ENCODE peak calls at places on chromosome 3, in ten cellular contexts. One of them, this sample, is unnamed.

GRCh38 chr3:32045091-32045964 is 61.1 kb upstream of the GPD1L start:
- DNase-seq in MCF 10A: peak
- DNase-seq in spleen: no peak
- DNase-seq in CD4-positive, alpha-beta memory T cell: no peak
- DNase-seq in epithelial cell of prostate: peak
- DNase-seq in ovary: peak
- DNase-seq in HEK293T: peak
- DNase-seq in skeletal muscle cell: peak
- DNase-seq in stimulated activated CD8-positive, alpha-beta memory T cell treated with anti-CD3 and anti-CD28 coated beads, Interleukin-7, amount 100 ng/mL, for 1 hour: no peak
- DNase-seq in C1 segment of cervical spinal cord: no peak
- DNase-seq in this sample: no peak

GRCh38 chr3:12884790-12885584 is 43.6 kb upstream of the RPL32 start:
- DNase-seq in spleen: peak
- DNase-seq in C1 segment of cervical spinal cord: no peak
- DNase-seq in skeletal muscle cell: no peak
- DNase-seq in CD4-positive, alpha-beta memory T cell: no peak
- DNase-seq in stimulated activated CD8-positive, alpha-beta memory T cell treated with anti-CD3 and anti-CD28 coated beads, Interleukin-7, amount 100 ng/mL, for 1 hour: no peak
- DNase-seq in ovary: no peak
- DNase-seq in epithelial cell of prostate: no peak
- DNase-seq in MCF 10A: no peak
- DNase-seq in HEK293T: no peak
- DNase-seq in this sample: peak

GRCh38 chr3:10454907-10455306 is 50.5 kb downstream of the ATP2B2 start:
- DNase-seq in spleen: no peak
- DNase-seq in epithelial cell of prostate: no peak
- DNase-seq in MCF 10A: no peak
- DNase-seq in C1 segment of cervical spinal cord: no peak
- DNase-seq in HEK293T: no peak
- DNase-seq in skeletal muscle cell: no peak
- DNase-seq in CD4-positive, alpha-beta memory T cell: no peak
- DNase-seq in ovary: no peak
- DNase-seq in stimulated activated CD8-positive, alpha-beta memory T cell treated with anti-CD3 and anti-CD28 coated beads, Interleukin-7, amount 100 ng/mL, for 1 hour: no peak
- DNase-seq in this sample: no peak

GRCh38 chr3:36060950-36061349 is 319.4 kb upstream of the STAC start:
- DNase-seq in spleen: no peak
- DNase-seq in skeletal muscle cell: no peak
- DNase-seq in epithelial cell of prostate: peak
- DNase-seq in CD4-positive, alpha-beta memory T cell: no peak
- DNase-seq in C1 segment of cervical spinal cord: no peak
- DNase-seq in HEK293T: no peak
- DNase-seq in ovary: no peak
- DNase-seq in MCF 10A: no peak
- DNase-seq in stimulated activated CD8-positive, alpha-beta memory T cell treated with anti-CD3 and anti-CD28 coated beads, Interleukin-7, amount 100 ng/mL, for 1 hour: no peak
- DNase-seq in this sample: no peak

GRCh38 chr3:148698190-148698806 is 595 bp downstream of the AGTR1 start:
- DNase-seq in CD4-positive, alpha-beta memory T cell: no peak
- DNase-seq in stimulated activated CD8-positive, alpha-beta memory T cell treated with anti-CD3 and anti-CD28 coated beads, Interleukin-7, amount 100 ng/mL, for 1 hour: no peak
- DNase-seq in epithelial cell of prostate: no peak
- DNase-seq in skeletal muscle cell: no peak
- DNase-seq in MCF 10A: no peak
- DNase-seq in HEK293T: no peak
- DNase-seq in ovary: no peak
- DNase-seq in C1 segment of cervical spinal cord: no peak
- DNase-seq in spleen: no peak
- DNase-seq in this sample: no peak

GRCh38 chr3:15330031-15330596 is 2.3 kb downstream of the SH3BP5 start:
- DNase-seq in epithelial cell of prostate: no peak
- DNase-seq in ovary: peak
- DNase-seq in CD4-positive, alpha-beta memory T cell: no peak
- DNase-seq in skeletal muscle cell: peak
- DNase-seq in C1 segment of cervical spinal cord: no peak
- DNase-seq in stimulated activated CD8-positive, alpha-beta memory T cell treated with anti-CD3 and anti-CD28 coated beads, Interleukin-7, amount 100 ng/mL, for 1 hour: no peak
- DNase-seq in MCF 10A: peak
- DNase-seq in HEK293T: peak
- DNase-seq in spleen: no peak
- DNase-seq in this sample: peak

GRCh38 chr3:13234155-13234505 is 160.9 kb upstream of the IQSEC1 start:
- DNase-seq in MCF 10A: no peak
- DNase-seq in ovary: no peak
- DNase-seq in HEK293T: no peak
- DNase-seq in C1 segment of cervical spinal cord: no peak
- DNase-seq in epithelial cell of prostate: no peak
- DNase-seq in spleen: no peak
- DNase-seq in stimulated activated CD8-positive, alpha-beta memory T cell treated with anti-CD3 and anti-CD28 coated beads, Interleukin-7, amount 100 ng/mL, for 1 hour: no peak
- DNase-seq in CD4-positive, alpha-beta memory T cell: no peak
- DNase-seq in skeletal muscle cell: no peak
- DNase-seq in this sample: no peak

GRCh38 chr3:13301295-13301987 is 118.7 kb downstream of the NUP210 start:
- DNase-seq in skeletal muscle cell: peak
- DNase-seq in CD4-positive, alpha-beta memory T cell: no peak
- DNase-seq in MCF 10A: peak
- DNase-seq in ovary: no peak
- DNase-seq in spleen: peak
- DNase-seq in HEK293T: no peak
- DNase-seq in stimulated activated CD8-positive, alpha-beta memory T cell treated with anti-CD3 and anti-CD28 coated beads, Interleukin-7, amount 100 ng/mL, for 1 hour: no peak
- DNase-seq in C1 segment of cervical spinal cord: no peak
- DNase-seq in epithelial cell of prostate: peak
- DNase-seq in this sample: peak

GRCh38 chr3:136979684-136980083 is 21.9 kb downstream of the IL20RB start:
- DNase-seq in stimulated activated CD8-positive, alpha-beta memory T cell treated with anti-CD3 and anti-CD28 coated beads, Interleukin-7, amount 100 ng/mL, for 1 hour: no peak
- DNase-seq in MCF 10A: peak
- DNase-seq in epithelial cell of prostate: no peak
- DNase-seq in C1 segment of cervical spinal cord: no peak
- DNase-seq in ovary: no peak
- DNase-seq in spleen: no peak
- DNase-seq in skeletal muscle cell: no peak
- DNase-seq in CD4-positive, alpha-beta memory T cell: no peak
- DNase-seq in HEK293T: peak
- DNase-seq in this sample: no peak

GRCh38 chr3:195041871-195042740 is 228.9 kb downstream of the XXYLT1 start:
- DNase-seq in MCF 10A: no peak
- DNase-seq in epithelial cell of prostate: no peak
- DNase-seq in stimulated activated CD8-positive, alpha-beta memory T cell treated with anti-CD3 and anti-CD28 coated beads, Interleukin-7, amount 100 ng/mL, for 1 hour: no peak
- DNase-seq in C1 segment of cervical spinal cord: no peak
- DNase-seq in skeletal muscle cell: no peak
- DNase-seq in HEK293T: no peak
- DNase-seq in spleen: no peak
- DNase-seq in ovary: peak
- DNase-seq in CD4-positive, alpha-beta memory T cell: no peak
- DNase-seq in this sample: no peak

GRCh38 chr3:140420621-140421357 is 257.1 kb upstream of the TRIM42 start:
- DNase-seq in ovary: peak
- DNase-seq in epithelial cell of prostate: no peak
- DNase-seq in spleen: no peak
- DNase-seq in HEK293T: no peak
- DNase-seq in CD4-positive, alpha-beta memory T cell: no peak
- DNase-seq in C1 segment of cervical spinal cord: no peak
- DNase-seq in skeletal muscle cell: peak
- DNase-seq in stimulated activated CD8-positive, alpha-beta memory T cell treated with anti-CD3 and anti-CD28 coated beads, Interleukin-7, amount 100 ng/mL, for 1 hour: no peak
- DNase-seq in MCF 10A: peak
- DNase-seq in this sample: no peak

GRCh38 chr3:153355559-153355958 is 193.5 kb downstream of the RAP2B start:
- DNase-seq in spleen: no peak
- DNase-seq in MCF 10A: no peak
- DNase-seq in epithelial cell of prostate: no peak
- DNase-seq in CD4-positive, alpha-beta memory T cell: no peak
- DNase-seq in C1 segment of cervical spinal cord: no peak
- DNase-seq in HEK293T: no peak
- DNase-seq in ovary: no peak
- DNase-seq in skeletal muscle cell: no peak
- DNase-seq in stimulated activated CD8-positive, alpha-beta memory T cell treated with anti-CD3 and anti-CD28 coated beads, Interleukin-7, amount 100 ng/mL, for 1 hour: no peak
- DNase-seq in this sample: no peak

GRCh38 chr3:182948305-182948704 is 32.0 kb downstream of the DCUN1D1 start:
- DNase-seq in MCF 10A: no peak
- DNase-seq in C1 segment of cervical spinal cord: no peak
- DNase-seq in HEK293T: no peak
- DNase-seq in stimulated activated CD8-positive, alpha-beta memory T cell treated with anti-CD3 and anti-CD28 coated beads, Interleukin-7, amount 100 ng/mL, for 1 hour: no peak
- DNase-seq in skeletal muscle cell: no peak
- DNase-seq in spleen: no peak
- DNase-seq in epithelial cell of prostate: no peak
- DNase-seq in CD4-positive, alpha-beta memory T cell: no peak
- DNase-seq in ovary: no peak
- DNase-seq in this sample: no peak

GRCh38 chr3:194715022-194715800 is 29.5 kb downstream of the FAM43A start:
- DNase-seq in spleen: no peak
- DNase-seq in HEK293T: no peak
- DNase-seq in stimulated activated CD8-positive, alpha-beta memory T cell treated with anti-CD3 and anti-CD28 coated beads, Interleukin-7, amount 100 ng/mL, for 1 hour: peak
- DNase-seq in ovary: no peak
- DNase-seq in C1 segment of cervical spinal cord: no peak
- DNase-seq in MCF 10A: peak
- DNase-seq in CD4-positive, alpha-beta memory T cell: no peak
- DNase-seq in epithelial cell of prostate: no peak
- DNase-seq in skeletal muscle cell: no peak
- DNase-seq in this sample: no peak

GRCh38 chr3:45026957-45027356 is 854 bp downstream of the CLEC3B start:
- DNase-seq in spleen: no peak
- DNase-seq in epithelial cell of prostate: no peak
- DNase-seq in MCF 10A: no peak
- DNase-seq in HEK293T: no peak
- DNase-seq in skeletal muscle cell: no peak
- DNase-seq in CD4-positive, alpha-beta memory T cell: no peak
- DNase-seq in ovary: no peak
- DNase-seq in C1 segment of cervical spinal cord: no peak
- DNase-seq in stimulated activated CD8-positive, alpha-beta memory T cell treated with anti-CD3 and anti-CD28 coated beads, Interleukin-7, amount 100 ng/mL, for 1 hour: no peak
- DNase-seq in this sample: no peak

This sample was measured in GM20000.